ENCODE peak calls at places on chromosomes 1 and 21, in six cellular contexts. V is B cell, X is AG09309, D is endothelial cell, A is psoas muscle, U is pancreas. Q is an unnamed sample.
A peak's percentile ranks its signal among the peaks of the same experiment; 100 is the strongest.

GRCh38 chr1:147264158-147264768 is 21.8 kb downstream of the CHD1L start:
- DNase-seq in U (no peak), V (no peak), X (no peak), D (no peak), A (no peak), Q (no peak)

GRCh38 chr21:39217356-39218081 is 34.3 kb upstream of the PSMG1 start:
- DNase-seq in X (no peak), D (no peak), A (no peak), U (no peak), V (no peak), Q (no peak)

GRCh38 chr1:235843458-235843857 is 23.2 kb downstream of the LYST start:
- DNase-seq in X (no peak), A (no peak), U (no peak), V (no peak), D (no peak), Q (peak; percentile 45)

GRCh38 chr1:202046748-202047708 is 36.6 kb downstream of the ELF3 start:
- DNase-seq in U (no peak), V (no peak), D (no peak), A (no peak), X (no peak), Q (no peak)

GRCh38 chr21:45818904-45819285 is 162.7 kb upstream of the COL6A1 start:
- DNase-seq in A (no peak), X (peak; percentile 68), D (no peak), V (no peak), U (no peak), Q (peak; percentile 72)

GRCh38 chr1:10541286-10541685 is 66.5 kb downstream of the PEX14 start:
- DNase-seq in X (no peak), D (peak; percentile 18), V (no peak), A (no peak), U (no peak), Q (no peak)

GRCh38 chr21:37153935-37154350 is 80.9 kb downstream of the TTC3 start:
- DNase-seq in X (peak; percentile 40), A (peak; percentile 20), D (no peak), U (no peak), V (no peak), Q (no peak)

GRCh38 chr1:225462429-225462713 is 34.5 kb upstream of the LBR start:
- DNase-seq in U (no peak), A (no peak), D (no peak), V (no peak), X (no peak), Q (no peak)

GRCh38 chr1:76868154-76868882 is 1.0 kb downstream of the ST6GALNAC5 start:
- DNase-seq in A (peak; percentile 20), V (no peak), D (peak; percentile 47), U (peak; percentile 67), X (no peak), Q (no peak)

GRCh38 chr1:79982218-79982617 is 975.7 kb upstream of the ADGRL4 start:
- DNase-seq in X (peak; percentile 55), D (peak; percentile 16), V (no peak), U (peak; percentile 58), A (peak; percentile 58), Q (no peak)

GRCh38 chr1:228014235-228014930 is 7.6 kb downstream of the WNT3A start:
- DNase-seq in U (peak; percentile 43), V (no peak), X (no peak), A (no peak), D (no peak), Q (no peak)

GRCh38 chr1:48571303-48571987 is 99.4 kb upstream of the SPATA6 start:
- DNase-seq in A (peak; percentile 16), U (no peak), D (no peak), X (no peak), V (no peak), Q (no peak)

GRCh38 chr1:81126989-81127571 is 673.7 kb upstream of the ADGRL2 start:
- DNase-seq in D (no peak), U (no peak), X (no peak), A (no peak), V (no peak), Q (no peak)

GRCh38 chr1:190475394-190476250 is 2.0 kb downstream of the BRINP3 start:
- DNase-seq in X (no peak), U (peak; percentile 67), V (no peak), D (peak; percentile 28), A (no peak), Q (no peak)

GRCh38 chr1:226628624-226629155 is 80.1 kb downstream of the STUM start:
- DNase-seq in A (no peak), D (no peak), V (peak; percentile 9), U (peak; percentile 13), X (no peak), Q (no peak)

GRCh38 chr1:195082183-195082582 is 1526.1 kb downstream of the KCNT2 start:
- DNase-seq in A (no peak), V (no peak), U (no peak), D (no peak), X (no peak), Q (no peak)

GRCh38 chr1:84406209-84406917 is 8.1 kb downstream of the DNASE2B start:
- DNase-seq in V (no peak), A (no peak), D (no peak), X (no peak), U (no peak), Q (no peak)

GRCh38 chr1:227782226-227782625 is 33.2 kb upstream of the PRSS38 start:
- DNase-seq in A (no peak), U (no peak), V (peak; percentile 9), X (no peak), D (no peak), Q (no peak)

GRCh38 chr1:94335950-94336349 is 82.2 kb upstream of the ABCD3 start:
- DNase-seq in X (peak; percentile 83), V (no peak), A (peak; percentile 52), D (peak; percentile 68), U (no peak), Q (peak; percentile 84)

GRCh38 chr21:42496839-42497202 is 797 bp upstream of the RSPH1 start:
- DNase-seq in V (no peak), D (no peak), U (no peak), A (no peak), X (no peak), Q (peak; percentile 13)

GRCh38 chr1:89688607-89689006 is 55.7 kb downstream of the LRRC8C start:
- DNase-seq in U (no peak), V (no peak), A (no peak), D (no peak), X (no peak), Q (no peak)

DNA sequence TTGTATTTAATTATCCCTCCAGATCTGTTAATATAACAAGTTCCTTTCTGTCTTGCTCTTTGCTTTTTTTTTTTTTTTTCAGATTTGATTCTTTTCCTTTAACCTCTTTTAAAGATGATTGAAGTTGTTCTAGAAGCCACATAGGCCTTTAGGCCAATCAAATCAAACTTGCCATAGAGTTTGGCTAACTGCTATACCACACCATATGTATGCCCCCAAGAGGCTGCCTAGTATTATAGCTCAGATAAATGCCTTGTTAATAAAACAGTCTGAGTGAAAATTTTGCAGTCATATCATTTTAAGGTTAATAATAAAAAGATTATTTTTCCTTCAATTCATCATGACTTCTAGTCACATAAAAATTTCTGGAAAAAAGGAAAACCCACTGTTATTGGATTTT is 696.0 kb upstream of the CHRM3 start:
- DNase-seq in D (no peak), U (no peak), V (no peak), X (peak; percentile 3), A (no peak), Q (no peak)
- TF ChIP-seq CTCF in D (no peak), U (no peak), V (no peak), X (peak; percentile 35), A (no peak), Q (no peak)

DNA sequence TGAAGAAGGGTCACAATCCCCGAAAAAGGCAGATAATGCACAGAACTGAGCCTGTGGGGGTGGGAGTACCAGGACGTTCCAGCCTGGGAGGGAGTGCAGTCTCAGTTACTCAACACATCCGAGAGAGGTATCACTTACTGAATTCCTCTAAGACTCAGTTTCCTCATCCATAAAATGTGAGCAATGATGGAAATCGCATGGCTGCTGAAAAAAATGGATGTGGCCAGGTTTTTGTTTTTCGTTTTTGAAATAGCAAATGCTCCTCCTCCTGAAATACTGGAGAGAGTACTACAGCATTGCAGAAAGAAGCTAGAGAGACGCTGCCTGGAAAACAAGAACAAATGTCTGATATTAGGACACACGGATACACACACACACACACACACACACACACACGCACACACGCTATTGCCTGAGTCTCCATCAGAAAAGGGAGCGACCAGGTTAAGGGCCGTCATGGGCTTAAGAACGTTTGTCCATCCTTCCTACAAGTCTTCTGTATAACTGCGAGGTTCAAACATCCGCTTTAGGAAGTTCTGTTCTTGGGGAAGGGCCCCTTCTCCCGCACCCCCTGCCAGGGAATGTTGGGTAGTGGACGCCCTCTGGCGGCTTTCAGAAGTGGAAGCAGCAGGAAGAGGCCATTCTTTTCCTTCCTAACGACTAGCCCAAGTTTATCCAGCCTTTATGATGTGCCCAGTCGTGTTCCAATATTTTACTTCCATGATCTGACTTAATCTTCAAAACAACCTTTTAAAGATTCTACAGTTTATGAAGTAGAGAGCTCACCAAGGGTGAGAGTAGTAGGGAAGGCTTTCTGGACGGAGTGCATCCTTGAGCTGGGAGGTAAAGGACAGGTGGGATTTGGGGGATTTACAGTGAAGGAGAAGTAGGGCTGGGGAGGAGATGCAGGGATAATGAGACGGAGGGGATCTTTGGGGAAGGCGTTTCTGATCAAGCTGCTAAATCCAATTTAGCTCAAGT is 699 bp upstream of the NES start:
- DNase-seq in X (peak; percentile 56), U (no peak), A (peak; percentile 78), V (no peak), D (peak; percentile 66), Q (peak; percentile 54)
- TF ChIP-seq CTCF in X (peak; percentile 94), U (peak; percentile 23), A (peak; percentile 90), V (peak; percentile 67), D (peak; percentile 67), Q (peak; percentile 77)

DNA sequence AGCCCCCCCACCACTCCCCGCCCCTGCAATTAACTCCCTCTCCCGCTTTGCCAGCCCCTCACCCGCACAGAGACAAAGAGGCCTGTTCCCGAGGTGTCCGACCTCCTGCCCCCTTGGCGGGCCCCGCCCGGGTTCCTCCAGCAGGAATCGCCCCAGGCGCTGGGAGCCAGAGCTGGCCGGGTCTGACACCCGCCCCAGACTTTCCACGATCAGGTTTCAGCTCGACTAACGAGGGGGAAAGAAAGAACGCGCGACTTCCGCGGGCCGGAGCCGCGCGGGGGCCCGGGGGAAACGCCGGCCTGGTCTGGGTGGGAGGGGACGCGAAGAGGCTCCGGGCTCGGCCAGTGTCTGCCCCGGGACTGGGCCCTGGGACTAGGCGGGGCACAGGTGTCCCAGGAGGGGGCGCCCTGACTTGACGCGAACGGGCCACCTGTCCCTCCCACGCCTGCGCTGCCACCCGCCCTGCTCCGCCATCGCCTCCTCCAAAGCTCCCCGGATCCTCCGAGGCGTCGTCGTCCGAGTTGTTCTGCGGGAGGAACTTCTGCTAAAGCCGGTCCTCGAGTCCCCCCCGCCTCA is 36.3 kb upstream of the HHAT start:
- DNase-seq in U (peak; percentile 90), X (no peak), A (peak; percentile 55), V (no peak), D (peak; percentile 45), Q (no peak)
- TF ChIP-seq CTCF in U (no peak), X (peak; percentile 23), A (peak; percentile 32), V (no peak), D (no peak), Q (no peak)

GRCh38 chr1:238954865-238955264 is 431.5 kb upstream of the CHRM3 start:
- DNase-seq in U (no peak), X (no peak), D (no peak), A (no peak), V (no peak), Q (no peak)

GRCh38 chr1:238955934-238956333 is 430.4 kb upstream of the CHRM3 start:
- DNase-seq in X (no peak), V (no peak), U (no peak), A (no peak), D (no peak), Q (no peak)

GRCh38 chr1:238951809-238952208 is 434.6 kb upstream of the CHRM3 start:
- DNase-seq in U (no peak), D (peak; percentile 30), X (peak; percentile 28), A (no peak), V (no peak), Q (no peak)

GRCh38 chr1:238950786-238951185 is 435.6 kb upstream of the CHRM3 start:
- DNase-seq in U (no peak), V (no peak), A (no peak), D (no peak), X (no peak), Q (no peak)

GRCh38 chr1:238953448-238953847 is 432.9 kb upstream of the CHRM3 start:
- DNase-seq in V (no peak), U (no peak), A (no peak), D (no peak), X (no peak), Q (no peak)
- TF ChIP-seq CTCF in V (no peak), U (no peak), A (no peak), D (peak; percentile 58), X (peak; percentile 17), Q (no peak)